ENCODE peak calls at places on chromosome 6, in nine cellular contexts. W is epithelial cell of esophagus, P is Peyer's patch, E is tibial nerve, U is GM13976, F is progenitor cell of endocrine pancreas, A is stomach, R is HFFc6, C is brain microvascular endothelial cell. J is an unnamed sample.

GRCh38 chr6:3035397-3035796 is 32.9 kb upstream of the RIPK1 start:
- DNase-seq in F (no peak), A (no peak), U (no peak), W (no peak), E (no peak), C (no peak), R (no peak), P (no peak), J (no peak)

GRCh38 chr6:133201231-133201630 is 39.9 kb upstream of the EYA4 start:
- DNase-seq in C (no peak), A (no peak), R (no peak), P (no peak), E (no peak), W (no peak), F (no peak), U (no peak), J (no peak)

GRCh38 chr6:38055210-38055609 is 235.7 kb downstream of the ZFAND3 start:
- DNase-seq in C (no peak), R (no peak), W (no peak), F (no peak), P (no peak), E (no peak), U (no peak), A (no peak), J (no peak)

GRCh38 chr6:74602206-74602605 is 603.6 kb downstream of the COL12A1 start:
- DNase-seq in U (no peak), E (no peak), R (no peak), F (no peak), C (no peak), P (no peak), W (no peak), A (no peak), J (no peak)

GRCh38 chr6:74075323-74075722 is 379.3 kb downstream of the CD109 start:
- DNase-seq in P (no peak), E (peak), F (no peak), U (no peak), C (no peak), W (peak), A (no peak), R (no peak), J (no peak)

GRCh38 chr6:111835807-111836206 is 37.4 kb downstream of the FYN start:
- DNase-seq in F (no peak), W (no peak), C (no peak), A (no peak), P (no peak), R (no peak), E (no peak), U (no peak), J (no peak)

GRCh38 chr6:106117579-106117978 is 31.4 kb downstream of the PRDM1 start:
- DNase-seq in W (no peak), C (no peak), E (no peak), F (no peak), P (no peak), R (no peak), U (peak), A (no peak), J (no peak)

GRCh38 chr6:53104916-53105315 is 39.7 kb downstream of the FBXO9 start:
- DNase-seq in F (no peak), R (no peak), A (no peak), U (no peak), W (no peak), P (no peak), C (no peak), E (no peak), J (no peak)

GRCh38 chr6:25395731-25396130 is 116.6 kb downstream of the CARMIL1 start:
- DNase-seq in E (no peak), R (no peak), A (no peak), C (no peak), P (no peak), U (no peak), W (no peak), F (no peak), J (no peak)

GRCh38 chr6:21594427-21595264 is 1.1 kb downstream of the SOX4 start:
- DNase-seq in A (peak), P (peak), C (peak), F (peak), E (peak), W (peak), U (peak), R (peak), J (peak)

GRCh38 chr6:137764464-137764863 is 102.6 kb upstream of the TNFAIP3 start:
- DNase-seq in U (no peak), F (no peak), P (no peak), R (peak), C (peak), E (no peak), W (peak), A (no peak), J (no peak)

GRCh38 chr6:17740559-17741220 is 34.0 kb upstream of the NUP153 start:
- DNase-seq in P (no peak), C (no peak), E (no peak), U (no peak), W (no peak), A (no peak), R (no peak), F (no peak), J (no peak)

GRCh38 chr6:484086-484728 is 92.7 kb downstream of the IRF4 start:
- DNase-seq in A (no peak), P (no peak), F (no peak), W (peak), E (no peak), R (no peak), C (no peak), U (no peak), J (no peak)

GRCh38 chr6:142152731-142153130 is 5.7 kb downstream of the VTA1 start:
- DNase-seq in U (no peak), A (no peak), E (no peak), C (peak), W (peak), R (peak), P (no peak), F (no peak), J (no peak)

GRCh38 chr6:55882731-55883595 is 7.6 kb upstream of the BMP5 start:
- DNase-seq in F (no peak), C (peak), E (no peak), P (no peak), W (peak), A (no peak), U (no peak), R (peak), J (no peak)

GRCh38 chr6:40326689-40327404 is 260.3 kb downstream of the LRFN2 start:
- DNase-seq in W (no peak), C (no peak), R (no peak), A (no peak), E (no peak), U (no peak), F (no peak), P (no peak), J (no peak)

GRCh38 chr6:136137008-136137689 is 113.0 kb downstream of the MTFR2 start:
- DNase-seq in U (no peak), R (no peak), W (no peak), E (no peak), P (no peak), A (no peak), F (no peak), C (peak), J (no peak)

GRCh38 chr6:15752820-15753219 is 90.0 kb upstream of the DTNBP1 start:
- DNase-seq in W (no peak), F (no peak), P (no peak), C (no peak), E (no peak), R (no peak), A (no peak), U (no peak), J (no peak)

GRCh38 chr6:46584586-46584985 is 68.0 kb downstream of the CYP39A1 start:
- DNase-seq in C (peak), A (no peak), U (no peak), W (no peak), F (no peak), E (no peak), P (no peak), R (no peak), J (no peak)

GRCh38 chr6:150711061-150711460 is 111.4 kb downstream of the PLEKHG1 start:
- DNase-seq in E (no peak), W (no peak), P (no peak), C (no peak), U (no peak), R (no peak), A (no peak), F (no peak), J (no peak)

GRCh38 chr6:143337201-143337949 is 113.1 kb downstream of the ADAT2 start:
- DNase-seq in E (no peak), W (peak), A (peak), P (no peak), R (no peak), U (no peak), C (no peak), F (peak), J (peak)

GRCh38 chr6:152952045-152952444 is 30.8 kb downstream of the FBXO5 start:
- DNase-seq in E (no peak), R (peak), C (peak), F (no peak), P (no peak), W (no peak), U (no peak), A (no peak), J (no peak)

GRCh38 chr6:74657033-74657432 is 548.8 kb downstream of the COL12A1 start:
- DNase-seq in A (no peak), U (no peak), R (peak), W (no peak), E (no peak), F (no peak), P (no peak), C (no peak), J (no peak)

GRCh38 chr6:142377112-142377848 is 75.5 kb downstream of the ADGRG6 start:
- DNase-seq in P (no peak), W (peak), E (no peak), U (no peak), C (no peak), R (no peak), A (peak), F (peak), J (peak)

GRCh38 chr6:7673063-7673536 is 52.8 kb upstream of the BMP6 start:
- DNase-seq in C (peak), W (peak), F (no peak), E (peak), A (peak), R (no peak), P (peak), U (no peak), J (peak)
- TF ChIP-seq CTCF in C (peak), W (peak), F (peak), E (no peak), A (no peak), R (peak), P (no peak), U (no peak), J (no peak)

GRCh38 chr6:107589934-107590333 is 100.0 kb downstream of the SOBP start:
- DNase-seq in E (no peak), F (no peak), R (no peak), C (no peak), W (no peak), U (no peak), A (no peak), P (no peak), J (no peak)
- TF ChIP-seq CTCF in E (no peak), F (no peak), R (no peak), C (no peak), W (no peak), U (no peak), A (no peak), P (no peak), J (no peak)

GRCh38 chr6:157613011-157613522 is 210.0 kb upstream of the SNX9 start:
- DNase-seq in W (peak), F (no peak), E (no peak), R (peak), P (no peak), U (no peak), A (no peak), C (peak), J (no peak)

GRCh38 chr6:157614026-157614484 is 209.0 kb upstream of the SNX9 start:
- DNase-seq in U (no peak), F (no peak), W (no peak), C (no peak), E (no peak), A (no peak), R (no peak), P (no peak), J (no peak)

GRCh38 chr6:157615951-157616350 is 207.1 kb upstream of the SNX9 start:
- DNase-seq in A (no peak), P (no peak), W (no peak), C (no peak), U (no peak), E (no peak), F (no peak), R (no peak), J (no peak)

GRCh38 chr6:157611406-157611805 is 211.6 kb upstream of the SNX9 start:
- DNase-seq in A (no peak), C (no peak), P (no peak), U (no peak), W (no peak), R (no peak), F (no peak), E (no peak), J (no peak)

GRCh38 chr6:157615411-157615763 is 207.7 kb upstream of the SNX9 start:
- DNase-seq in U (no peak), F (no peak), R (no peak), E (no peak), C (no peak), A (no peak), P (no peak), W (no peak), J (no peak)
- TF ChIP-seq CTCF in U (no peak), F (no peak), R (no peak), E (no peak), C (peak), A (no peak), P (no peak), W (no peak), J (no peak)

GRCh38 chr6:14194483-14194882 is 76.9 kb downstream of the CD83 start:
- DNase-seq in C (no peak), R (no peak), U (no peak), P (no peak), W (no peak), A (no peak), E (no peak), F (no peak), J (no peak)

GRCh38 chr6:14189122-14189521 is 71.5 kb downstream of the CD83 start:
- DNase-seq in W (no peak), A (no peak), R (no peak), U (no peak), C (no peak), E (no peak), F (no peak), P (no peak), J (no peak)

GRCh38 chr6:14193524-14193923 is 76.0 kb downstream of the CD83 start:
- DNase-seq in E (no peak), F (no peak), R (no peak), W (no peak), U (no peak), A (no peak), C (no peak), P (no peak), J (no peak)

GRCh38 chr6:14190596-14191224 is 73.1 kb downstream of the CD83 start:
- DNase-seq in E (no peak), C (no peak), A (no peak), F (no peak), U (no peak), R (no peak), P (no peak), W (no peak), J (no peak)

DNA sequence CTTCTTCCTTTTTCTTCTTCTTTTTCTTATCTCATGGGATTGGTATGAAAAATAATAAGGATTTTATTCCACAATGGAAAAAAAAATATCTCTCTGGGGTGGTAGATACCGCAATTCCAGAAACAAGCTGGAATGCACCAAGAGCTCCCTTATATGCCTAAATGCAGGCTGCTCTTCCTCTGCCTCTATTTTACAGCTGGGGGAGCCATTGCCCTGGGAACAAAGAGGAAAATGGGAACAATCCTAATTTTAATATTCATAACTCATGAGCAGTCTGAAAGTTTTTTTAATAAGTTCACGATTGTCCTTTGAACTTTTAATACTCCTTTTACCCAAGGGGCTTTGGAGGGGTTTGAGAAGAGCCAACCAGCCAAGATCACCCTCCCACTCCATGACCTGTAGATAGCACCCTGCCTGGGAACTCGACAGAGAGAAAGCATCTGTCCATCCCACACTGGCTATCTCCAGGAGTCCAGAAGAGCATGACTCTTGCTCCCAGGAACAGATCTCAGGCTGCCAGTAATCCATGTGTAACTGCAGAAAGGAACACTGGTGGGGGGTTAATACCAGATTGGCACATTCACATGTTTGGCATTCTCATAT is 74.7 kb downstream of the CD83 start:
- DNase-seq in P (no peak), U (no peak), F (no peak), A (no peak), E (no peak), R (no peak), W (peak), C (no peak), J (no peak)
- TF ChIP-seq CTCF in P (no peak), U (no peak), F (no peak), A (no peak), E (no peak), R (no peak), W (peak), C (peak), J (no peak)

DNA sequence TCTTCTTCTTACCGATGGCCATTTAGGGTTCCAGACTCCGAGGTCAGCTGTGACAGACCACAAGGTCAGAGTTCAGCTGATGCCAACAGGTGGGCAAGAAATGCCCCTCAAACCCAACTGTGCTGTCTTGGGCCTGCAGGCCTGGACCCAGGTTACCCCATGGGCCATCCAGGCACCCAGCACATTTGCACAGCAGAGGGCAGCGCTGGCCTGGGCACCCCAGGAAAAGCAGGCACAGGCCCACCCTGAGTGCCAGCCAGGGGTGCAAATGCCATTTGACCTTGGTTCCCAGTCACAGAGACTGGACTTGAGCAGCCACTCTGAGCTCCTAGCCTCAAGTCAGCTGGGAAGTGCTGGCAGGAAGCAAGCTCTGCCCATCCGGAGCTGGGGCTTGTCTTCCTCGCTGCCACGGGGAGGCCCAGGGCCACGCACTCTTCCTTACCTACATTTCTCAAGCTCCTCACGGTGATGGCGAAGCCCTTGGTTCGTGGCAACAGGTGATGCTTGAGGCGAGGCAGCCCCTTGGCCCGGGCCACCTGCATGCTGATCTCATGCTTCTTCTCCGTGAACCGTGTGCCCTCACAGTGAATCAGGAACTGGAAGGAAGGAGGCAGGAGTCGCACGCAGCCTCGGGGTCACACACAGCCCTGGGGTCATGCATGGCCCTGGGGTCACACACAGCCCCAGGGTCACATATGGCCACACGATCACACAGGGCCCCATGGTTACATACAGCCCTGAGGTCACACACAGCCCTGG is 120.8 kb downstream of the AGPAT4 start:
- DNase-seq in C (no peak), F (no peak), R (no peak), U (peak), A (no peak), E (no peak), W (no peak), P (no peak), J (no peak)
- TF ChIP-seq CTCF in C (peak), F (no peak), R (peak), U (peak), A (peak), E (peak), W (peak), P (peak), J (no peak)

J was measured in nephron progenitor cell.